ENCODE peak calls at places on chromosomes 3 and 15, in eight cellular contexts. One of them, this sample, is unnamed.

GRCh38 chr3:58013973-58014649 is 5.9 kb downstream of the FLNB start:
- DNase-seq in midbrain: peak
- DNase-seq in cardiac muscle cell: no peak
- DNase-seq in COLO829: no peak
- DNase-seq in AG08395: peak
- DNase-seq in stimulated activated CD8-positive, alpha-beta memory T cell treated with anti-CD3 and anti-CD28 coated beads, Interleukin-12 subunit alpha, Interleukin-12 subunit beta, amount 100 ng/mL, for 1 hour: no peak
- DNase-seq in NCI-H2029: no peak
- DNase-seq in NAMALWA: no peak
- DNase-seq in this sample: peak

GRCh38 chr3:15471861-15472260 is 44.5 kb downstream of the EAF1 start:
- DNase-seq in NAMALWA: no peak
- DNase-seq in AG08395: no peak
- DNase-seq in NCI-H2029: no peak
- DNase-seq in cardiac muscle cell: no peak
- DNase-seq in COLO829: no peak
- DNase-seq in stimulated activated CD8-positive, alpha-beta memory T cell treated with anti-CD3 and anti-CD28 coated beads, Interleukin-12 subunit alpha, Interleukin-12 subunit beta, amount 100 ng/mL, for 1 hour: no peak
- DNase-seq in midbrain: no peak
- DNase-seq in this sample: no peak

GRCh38 chr3:197003461-197004385 is 25.9 kb downstream of the MELTF start:
- DNase-seq in cardiac muscle cell: no peak
- DNase-seq in COLO829: no peak
- DNase-seq in NCI-H2029: peak
- DNase-seq in midbrain: no peak
- DNase-seq in stimulated activated CD8-positive, alpha-beta memory T cell treated with anti-CD3 and anti-CD28 coated beads, Interleukin-12 subunit alpha, Interleukin-12 subunit beta, amount 100 ng/mL, for 1 hour: no peak
- DNase-seq in NAMALWA: peak
- DNase-seq in AG08395: no peak
- DNase-seq in this sample: peak

GRCh38 chr3:186782542-186783069 is 771 bp upstream of the EIF4A2 start:
- DNase-seq in stimulated activated CD8-positive, alpha-beta memory T cell treated with anti-CD3 and anti-CD28 coated beads, Interleukin-12 subunit alpha, Interleukin-12 subunit beta, amount 100 ng/mL, for 1 hour: no peak
- DNase-seq in AG08395: no peak
- DNase-seq in COLO829: no peak
- DNase-seq in midbrain: peak
- DNase-seq in cardiac muscle cell: no peak
- DNase-seq in NAMALWA: peak
- DNase-seq in NCI-H2029: no peak
- DNase-seq in this sample: no peak

GRCh38 chr15:77371850-77372249 is 48.1 kb downstream of the PEAK1 start:
- DNase-seq in AG08395: no peak
- DNase-seq in COLO829: no peak
- DNase-seq in NCI-H2029: no peak
- DNase-seq in midbrain: no peak
- DNase-seq in NAMALWA: no peak
- DNase-seq in cardiac muscle cell: no peak
- DNase-seq in stimulated activated CD8-positive, alpha-beta memory T cell treated with anti-CD3 and anti-CD28 coated beads, Interleukin-12 subunit alpha, Interleukin-12 subunit beta, amount 100 ng/mL, for 1 hour: no peak
- DNase-seq in this sample: no peak

GRCh38 chr3:190562866-190563525 is 49.1 kb downstream of the IL1RAP start:
- DNase-seq in NCI-H2029: no peak
- DNase-seq in NAMALWA: no peak
- DNase-seq in midbrain: no peak
- DNase-seq in stimulated activated CD8-positive, alpha-beta memory T cell treated with anti-CD3 and anti-CD28 coated beads, Interleukin-12 subunit alpha, Interleukin-12 subunit beta, amount 100 ng/mL, for 1 hour: no peak
- DNase-seq in cardiac muscle cell: no peak
- DNase-seq in COLO829: no peak
- DNase-seq in AG08395: no peak
- DNase-seq in this sample: no peak

GRCh38 chr15:98292442-98293240 is 332.1 kb downstream of the ARRDC4 start:
- DNase-seq in NCI-H2029: peak
- DNase-seq in NAMALWA: peak
- DNase-seq in midbrain: peak
- DNase-seq in cardiac muscle cell: peak
- DNase-seq in stimulated activated CD8-positive, alpha-beta memory T cell treated with anti-CD3 and anti-CD28 coated beads, Interleukin-12 subunit alpha, Interleukin-12 subunit beta, amount 100 ng/mL, for 1 hour: no peak
- DNase-seq in COLO829: peak
- DNase-seq in AG08395: peak
- DNase-seq in this sample: peak

GRCh38 chr3:81170298-81170697 is 591.1 kb downstream of the GBE1 start:
- DNase-seq in cardiac muscle cell: no peak
- DNase-seq in COLO829: no peak
- DNase-seq in AG08395: no peak
- DNase-seq in NAMALWA: no peak
- DNase-seq in midbrain: no peak
- DNase-seq in stimulated activated CD8-positive, alpha-beta memory T cell treated with anti-CD3 and anti-CD28 coated beads, Interleukin-12 subunit alpha, Interleukin-12 subunit beta, amount 100 ng/mL, for 1 hour: no peak
- DNase-seq in NCI-H2029: no peak
- DNase-seq in this sample: no peak

GRCh38 chr15:64334530-64334929 is 21.4 kb downstream of the CSNK1G1 start:
- DNase-seq in COLO829: no peak
- DNase-seq in NCI-H2029: no peak
- DNase-seq in cardiac muscle cell: peak
- DNase-seq in NAMALWA: no peak
- DNase-seq in stimulated activated CD8-positive, alpha-beta memory T cell treated with anti-CD3 and anti-CD28 coated beads, Interleukin-12 subunit alpha, Interleukin-12 subunit beta, amount 100 ng/mL, for 1 hour: peak
- DNase-seq in midbrain: no peak
- DNase-seq in AG08395: no peak
- DNase-seq in this sample: no peak

GRCh38 chr3:71858493-71859127 is 73.7 kb upstream of the PROK2 start:
- DNase-seq in stimulated activated CD8-positive, alpha-beta memory T cell treated with anti-CD3 and anti-CD28 coated beads, Interleukin-12 subunit alpha, Interleukin-12 subunit beta, amount 100 ng/mL, for 1 hour: no peak
- DNase-seq in cardiac muscle cell: no peak
- DNase-seq in NAMALWA: no peak
- DNase-seq in NCI-H2029: no peak
- DNase-seq in AG08395: no peak
- DNase-seq in midbrain: no peak
- DNase-seq in COLO829: no peak
- DNase-seq in this sample: no peak

GRCh38 chr15:29805043-29805707 is 17.1 kb downstream of the TJP1 start:
- DNase-seq in NAMALWA: no peak
- DNase-seq in cardiac muscle cell: no peak
- DNase-seq in midbrain: peak
- DNase-seq in stimulated activated CD8-positive, alpha-beta memory T cell treated with anti-CD3 and anti-CD28 coated beads, Interleukin-12 subunit alpha, Interleukin-12 subunit beta, amount 100 ng/mL, for 1 hour: no peak
- DNase-seq in NCI-H2029: no peak
- DNase-seq in COLO829: peak
- DNase-seq in AG08395: peak
- DNase-seq in this sample: peak

GRCh38 chr3:30602946-30603345 is 3.5 kb upstream of the TGFBR2 start:
- DNase-seq in NAMALWA: peak
- DNase-seq in cardiac muscle cell: no peak
- DNase-seq in midbrain: no peak
- DNase-seq in COLO829: no peak
- DNase-seq in NCI-H2029: no peak
- DNase-seq in AG08395: no peak
- DNase-seq in stimulated activated CD8-positive, alpha-beta memory T cell treated with anti-CD3 and anti-CD28 coated beads, Interleukin-12 subunit alpha, Interleukin-12 subunit beta, amount 100 ng/mL, for 1 hour: no peak
- DNase-seq in this sample: no peak